ENCODE peak calls at places on chromosomes 3 and 15, in eight cellular contexts. P is neural progenitor cell, X is AG10803, R is BJ, T is lower lobe of right lung, Y is endodermal cell, L is K562, W is fibroblast of the aortic adventitia. C is an unnamed sample.

GRCh38 chr3:79369306-79369705 is 398.5 kb downstream of the ROBO1 start:
- DNase-seq in P (no peak), X (peak; percentile 6), R (no peak), T (no peak), Y (no peak), L (no peak), W (peak; percentile 27), C (peak; percentile 65)

GRCh38 chr3:131712662-131713061 is 209.9 kb upstream of the MRPL3 start:
- DNase-seq in P (no peak), X (no peak), R (no peak), T (no peak), Y (no peak), L (no peak), W (no peak), C (no peak)

GRCh38 chr3:100047455-100048141 is 66.7 kb downstream of the FILIP1L start:
- DNase-seq in P (peak; percentile 9), X (peak; percentile 85), R (peak; percentile 80), T (no peak), Y (no peak), L (no peak), W (peak; percentile 59), C (peak; percentile 94)

GRCh38 chr15:99443056-99443756 is 122.6 kb upstream of the MEF2A start:
- DNase-seq in P (no peak), X (no peak), R (no peak), T (no peak), Y (no peak), L (no peak), W (no peak), C (no peak)

GRCh38 chr15:100951965-100952364 is 32.8 kb downstream of the LRRK1 start:
- DNase-seq in P (no peak), X (no peak), R (no peak), T (no peak), Y (no peak), L (no peak), W (no peak), C (no peak)

GRCh38 chr3:187013080-187013838 is 82.9 kb downstream of the ST6GAL1 start:
- DNase-seq in P (no peak), X (no peak), R (no peak), T (no peak), Y (no peak), L (no peak), W (peak; percentile 46), C (peak; percentile 77)

GRCh38 chr15:53974121-53974520 is 4.1 kb upstream of the UNC13C start:
- DNase-seq in P (no peak), X (no peak), R (no peak), T (no peak), Y (no peak), L (no peak), W (no peak), C (no peak)

GRCh38 chr3:38108649-38109579 is 28.0 kb downstream of the ACAA1 start:
- DNase-seq in P (no peak), X (no peak), R (no peak), T (peak; percentile 50), Y (peak; percentile 40), L (no peak), W (no peak), C (no peak)

GRCh38 chr15:39434751-39435238 is 146.1 kb upstream of the THBS1 start:
- DNase-seq in P (no peak), X (no peak), R (no peak), T (no peak), Y (no peak), L (no peak), W (no peak), C (peak; percentile 55)

DNA sequence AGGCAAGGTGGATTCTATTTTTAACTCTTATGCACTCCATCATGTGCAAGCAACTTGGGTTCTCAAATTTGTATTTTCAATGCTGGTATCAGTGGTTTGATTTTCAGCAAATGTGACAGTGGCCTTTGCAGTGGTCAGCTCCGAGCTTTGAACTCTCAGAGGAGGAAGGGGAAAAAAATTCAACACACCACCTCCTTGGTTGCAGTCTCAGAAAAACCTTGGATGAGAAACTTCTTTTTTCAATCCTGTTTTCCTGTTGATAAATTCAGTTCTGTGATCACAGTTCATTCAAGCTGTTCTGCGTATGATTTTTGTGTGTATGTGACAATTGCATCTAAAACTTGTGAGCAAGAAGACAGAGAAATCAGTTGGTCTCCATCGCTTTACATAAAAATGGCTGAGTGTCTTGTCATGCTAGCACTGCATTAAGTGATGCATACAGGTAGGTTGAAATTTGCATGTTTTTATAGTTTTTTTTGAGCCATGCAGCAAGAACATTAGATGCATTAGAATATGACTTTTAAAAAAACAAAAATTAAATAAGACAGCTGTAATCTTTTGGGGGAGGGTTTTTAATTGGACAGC is 19.2 kb downstream of the ZBTB38 start:
- DNase-seq in P (no peak), X (no peak), R (no peak), T (no peak), Y (no peak), L (no peak), W (no peak), C (no peak)
- H3K4me3 ChIP-seq in P (no peak overlapping the region), X (peak overlapping the region; percentile 47), R (no peak overlapping the region), T (peak overlapping the region; percentile 35), Y (no peak overlapping the region), L (no peak overlapping the region), W (peak overlapping the region; percentile 66), C (no peak overlapping the region)

GRCh38 chr3:17089314-17089700 is 204.6 kb downstream of the PLCL2 start:
- DNase-seq in P (no peak), X (no peak), R (no peak), T (no peak), Y (no peak), L (no peak), W (no peak), C (peak; percentile 23)

GRCh38 chr3:17088017-17088416 is 203.3 kb downstream of the PLCL2 start:
- DNase-seq in P (no peak), X (no peak), R (no peak), T (no peak), Y (no peak), L (no peak), W (no peak), C (no peak)

GRCh38 chr3:17088602-17089313 is 204.0 kb downstream of the PLCL2 start:
- DNase-seq in P (no peak), X (no peak), R (no peak), T (no peak), Y (no peak), L (no peak), W (no peak), C (no peak)

GRCh38 chr3:17091895-17092294 is 207.1 kb downstream of the PLCL2 start:
- DNase-seq in P (no peak), X (no peak), R (no peak), T (no peak), Y (no peak), L (no peak), W (peak; percentile 33), C (peak; percentile 13)

DNA sequence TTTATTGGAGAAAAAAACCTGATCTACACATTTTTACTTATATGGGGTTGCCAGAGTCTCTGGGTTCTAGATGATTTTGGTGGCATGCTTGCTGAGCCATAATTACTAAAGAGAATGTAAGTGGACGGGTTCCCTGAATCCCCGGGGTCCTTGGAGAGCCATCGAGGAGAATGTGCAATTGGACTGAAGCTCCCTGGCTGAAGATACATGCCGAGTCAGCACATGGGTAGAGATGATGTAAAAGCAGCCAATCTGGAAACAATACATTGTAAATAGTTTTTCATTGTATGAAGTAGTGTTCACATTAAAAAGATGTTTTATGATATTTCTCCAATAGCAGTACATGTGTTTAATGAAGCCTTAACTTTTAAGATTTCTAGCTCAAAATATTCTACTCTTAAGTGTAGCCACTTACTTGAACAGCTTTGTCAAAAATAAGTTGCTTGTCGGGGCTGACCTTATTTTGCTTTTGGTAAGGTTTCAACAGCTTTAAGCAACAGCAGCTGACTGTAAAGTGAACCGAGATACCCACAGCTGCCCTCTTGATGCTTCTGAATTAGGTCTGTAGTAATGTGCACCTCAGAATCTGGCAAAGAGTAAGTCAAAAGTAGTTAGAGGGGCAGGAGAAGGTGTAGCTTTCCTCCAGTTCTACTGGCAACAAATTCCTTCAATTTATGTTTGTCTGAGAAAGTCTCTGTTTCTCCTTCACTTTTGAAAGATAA is 205.7 kb downstream of the PLCL2 start:
- DNase-seq in P (no peak), X (no peak), R (no peak), T (no peak), Y (no peak), L (no peak), W (no peak), C (no peak)
- TF ChIP-seq CTCF in P (no peak), X (no peak), R (no peak), T (no peak), Y (no peak), L (no peak), W (no peak), C (no peak)

GRCh38 chr15:56824174-56824573 is 90.9 kb upstream of the ZNF280D start:
- DNase-seq in P (no peak), X (peak; percentile 74), R (no peak), T (no peak), Y (no peak), L (no peak), W (no peak), C (no peak)

GRCh38 chr15:56817690-56818089 is 84.4 kb upstream of the ZNF280D start:
- DNase-seq in P (no peak), X (no peak), R (no peak), T (no peak), Y (no peak), L (no peak), W (no peak), C (no peak)

GRCh38 chr15:56821721-56822425 is 88.6 kb upstream of the ZNF280D start:
- DNase-seq in P (peak; percentile 69), X (peak; percentile 69), R (no peak), T (peak; percentile 53), Y (peak; percentile 83), L (peak; percentile 35), W (peak; percentile 79), C (peak; percentile 88)

GRCh38 chr15:56817266-56817665 is 84.0 kb upstream of the ZNF280D start:
- DNase-seq in P (peak; percentile 15), X (peak; percentile 45), R (no peak), T (no peak), Y (no peak), L (no peak), W (peak; percentile 15), C (peak; percentile 45)

DNA sequence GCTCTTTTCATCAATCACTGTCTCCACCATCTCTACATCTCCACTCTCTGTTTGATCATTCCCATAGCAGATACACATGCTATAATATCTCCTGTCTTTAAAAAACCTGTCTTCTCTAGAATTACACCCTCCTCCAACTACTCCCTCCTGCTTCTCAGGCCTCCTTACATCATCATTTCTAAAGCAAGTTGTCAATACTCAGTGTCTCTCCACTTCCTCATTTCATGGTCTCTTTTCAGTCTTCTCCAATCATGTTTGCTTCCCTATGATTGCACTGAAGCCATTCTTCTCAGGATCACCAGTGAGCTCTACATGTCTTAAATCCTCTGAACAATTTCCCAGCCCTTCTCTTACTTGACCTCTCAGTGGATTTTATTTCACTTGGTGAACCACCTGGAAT is 87.0 kb upstream of the ZNF280D start:
- DNase-seq in P (no peak), X (no peak), R (no peak), T (no peak), Y (no peak), L (no peak), W (no peak), C (no peak)
- H3K4me3 ChIP-seq in P (no peak overlapping the region), X (no peak overlapping the region), R (no peak overlapping the region), T (no peak overlapping the region), Y (no peak overlapping the region), L (no peak overlapping the region), W (no peak overlapping the region), C (no peak overlapping the region)

DNA sequence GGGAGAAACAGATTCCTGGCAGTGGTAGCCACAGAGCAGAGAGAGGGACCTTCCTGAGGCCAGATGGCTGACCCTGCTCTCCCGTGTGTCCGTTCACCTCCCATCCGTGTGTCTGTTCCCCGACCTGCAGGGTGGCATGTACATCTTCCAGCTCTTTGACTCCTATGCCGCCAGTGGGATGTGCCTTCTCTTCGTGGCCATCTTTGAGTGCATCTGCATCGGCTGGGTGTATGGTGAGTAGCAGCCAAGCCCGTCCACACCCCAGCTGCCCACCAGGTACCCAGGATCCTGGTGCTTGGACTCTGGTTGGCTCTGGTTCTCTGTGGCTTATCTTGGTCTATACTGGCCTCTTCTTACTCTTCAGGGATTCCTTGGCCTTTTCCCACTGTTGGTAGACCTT is 59.5 kb upstream of the SLC6A1 start:
- DNase-seq in P (no peak), X (no peak), R (no peak), T (peak; percentile 25), Y (no peak), L (no peak), W (no peak), C (no peak)
- TF ChIP-seq CTCF in P (no peak), X (no peak), R (no peak), T (no peak), Y (no peak), L (no peak), W (no peak), C (no peak)

C was measured in choroid plexus epithelial cell.